ENCODE peak calls at places on chromosomes 11 and 22, in four cellular contexts. K is psoas muscle; C is fibroblast of pulmonary artery; F is stimulated activated CD8-positive, alpha-beta memory T cell treated with anti-CD3 and anti-CD28 coated beads, Interleukin-4, amount 100 ng/mL, for 1 hour. B is an unnamed sample.
A peak's percentile ranks its signal among the peaks of the same experiment; 100 is the strongest.

GRCh38 chr22:27885977-27886842 is 32.8 kb downstream of the PITPNB start:
- DNase-seq in K (no peak), F (peak; percentile 32), C (peak; percentile 72), B (no peak)

GRCh38 chr11:132632641-132633124 is 899.6 kb downstream of the OPCML start:
- DNase-seq in C (peak; percentile 95), K (no peak), F (no peak), B (no peak)

GRCh38 chr11:28350216-28350615 is 242.0 kb downstream of the METTL15 start:
- DNase-seq in C (no peak), F (no peak), K (no peak), B (no peak)

GRCh38 chr11:65777241-65777640 is 3.5 kb downstream of the AP5B1 start:
- DNase-seq in K (no peak), F (no peak), C (no peak), B (no peak)

GRCh38 chr11:120032766-120033390 is 105.0 kb downstream of the TRIM29 start:
- DNase-seq in K (no peak), C (no peak), F (no peak), B (peak; percentile 24)

GRCh38 chr11:70476669-70477068 is 78.3 kb downstream of the CTTN start:
- DNase-seq in F (no peak), C (no peak), K (no peak), B (no peak)

GRCh38 chr11:65851083-65851579 is 6.8 kb downstream of the CFL1 start:
- DNase-seq in F (no peak), K (no peak), C (no peak), B (no peak)

GRCh38 chr22:47281126-47282106 is 519.0 kb downstream of the TBC1D22A start:
- DNase-seq in K (no peak), C (peak; percentile 11), F (no peak), B (no peak)

GRCh38 chr11:20000393-20001134 is 159.7 kb downstream of the DBX1 start:
- DNase-seq in C (no peak), K (no peak), F (no peak), B (no peak)

GRCh38 chr11:57474017-57474750 is 13.9 kb downstream of the RTN4RL2 start:
- DNase-seq in F (no peak), K (no peak), C (no peak), B (no peak)

GRCh38 chr11:120013325-120014250 is 124.3 kb downstream of the TRIM29 start:
- DNase-seq in K (peak; percentile 32), F (no peak), C (peak; percentile 31), B (no peak)

GRCh38 chr22:48578138-48579034 is 1249.3 kb downstream of the BRD1 start:
- DNase-seq in C (no peak), F (no peak), K (no peak), B (no peak)